ENCODE peak calls at places on chromosomes 13 and 19, in four cellular contexts. One of them, this sample, is unnamed.

GRCh38 chr19:29662604-29663404 is 2.5 kb upstream of the PLEKHF1 start:
- DNase-seq in spleen: peak
- DNase-seq in coronary artery: peak
- DNase-seq in brain microvascular endothelial cell: peak
- DNase-seq in this sample: no peak

GRCh38 chr19:492091-492531 is 4.2 kb upstream of the MADCAM1 start:
- DNase-seq in brain microvascular endothelial cell: no peak
- DNase-seq in coronary artery: no peak
- DNase-seq in spleen: peak
- DNase-seq in this sample: no peak

GRCh38 chr13:30905932-30906383 is at the start of gene MEDAG:
- DNase-seq in spleen: no peak
- DNase-seq in coronary artery: peak
- DNase-seq in brain microvascular endothelial cell: peak
- DNase-seq in this sample: no peak

GRCh38 chr13:53028063-53028462 is 550 bp upstream of the OLFM4 start:
- DNase-seq in coronary artery: no peak
- DNase-seq in spleen: no peak
- DNase-seq in brain microvascular endothelial cell: no peak
- DNase-seq in this sample: no peak

GRCh38 chr13:109816112-109816978 is 30.0 kb upstream of the IRS2 start:
- DNase-seq in coronary artery: no peak
- DNase-seq in spleen: no peak
- DNase-seq in brain microvascular endothelial cell: no peak
- DNase-seq in this sample: no peak

GRCh38 chr19:46646402-46646801 is 10.4 kb upstream of the GNG8 start:
- DNase-seq in spleen: no peak
- DNase-seq in coronary artery: no peak
- DNase-seq in brain microvascular endothelial cell: no peak
- DNase-seq in this sample: no peak

GRCh38 chr13:43994999-43995859 is 115.5 kb downstream of the LACC1 start:
- DNase-seq in coronary artery: no peak
- DNase-seq in spleen: no peak
- DNase-seq in brain microvascular endothelial cell: no peak
- DNase-seq in this sample: no peak

GRCh38 chr19:52188822-52189744 is 769 bp upstream of the PPP2R1A start:
- DNase-seq in coronary artery: no peak
- DNase-seq in brain microvascular endothelial cell: peak
- DNase-seq in spleen: peak
- DNase-seq in this sample: peak

GRCh38 chr19:49009828-49010227 is 7.1 kb downstream of the LHB start:
- DNase-seq in coronary artery: no peak
- DNase-seq in brain microvascular endothelial cell: no peak
- DNase-seq in spleen: no peak
- DNase-seq in this sample: no peak

GRCh38 chr19:21569497-21569870 is 64.1 kb downstream of the ZNF429 start:
- DNase-seq in coronary artery: no peak
- DNase-seq in brain microvascular endothelial cell: no peak
- DNase-seq in spleen: no peak
- DNase-seq in this sample: no peak

GRCh38 chr13:93180376-93180966 is 46.1 kb upstream of the GPC6 start:
- DNase-seq in brain microvascular endothelial cell: no peak
- DNase-seq in coronary artery: no peak
- DNase-seq in spleen: no peak
- DNase-seq in this sample: no peak

GRCh38 chr19:961866-962620 is 22.1 kb upstream of the WDR18 start:
- DNase-seq in brain microvascular endothelial cell: no peak
- DNase-seq in spleen: no peak
- DNase-seq in coronary artery: no peak
- DNase-seq in this sample: no peak

GRCh38 chr19:46426506-46427162 is 2.1 kb downstream of the PNMA8C start:
- DNase-seq in spleen: peak
- DNase-seq in brain microvascular endothelial cell: peak
- DNase-seq in coronary artery: no peak
- DNase-seq in this sample: no peak

GRCh38 chr13:112531263-112531794 is 56.6 kb downstream of the TUBGCP3 start:
- DNase-seq in brain microvascular endothelial cell: no peak
- DNase-seq in spleen: no peak
- DNase-seq in coronary artery: no peak
- DNase-seq in this sample: no peak

GRCh38 chr13:98535501-98536357 is 41.2 kb downstream of the STK24 start:
- DNase-seq in brain microvascular endothelial cell: no peak
- DNase-seq in spleen: no peak
- DNase-seq in coronary artery: no peak
- DNase-seq in this sample: no peak

GRCh38 chr19:36916991-36917390 is 859 bp downstream of the ZNF568 start:
- DNase-seq in coronary artery: no peak
- DNase-seq in spleen: no peak
- DNase-seq in brain microvascular endothelial cell: peak
- DNase-seq in this sample: no peak

GRCh38 chr19:28406237-28406596 is 806.7 kb downstream of the UQCRFS1 start:
- DNase-seq in coronary artery: no peak
- DNase-seq in spleen: no peak
- DNase-seq in brain microvascular endothelial cell: no peak
- DNase-seq in this sample: no peak

GRCh38 chr19:50768289-50768688 is 2.0 kb upstream of the GPR32 start:
- DNase-seq in coronary artery: no peak
- DNase-seq in brain microvascular endothelial cell: no peak
- DNase-seq in spleen: no peak
- DNase-seq in this sample: no peak
- TF ChIP-seq CTCF in coronary artery: no peak
- TF ChIP-seq CTCF in brain microvascular endothelial cell: no peak
- TF ChIP-seq CTCF in spleen: no peak
- TF ChIP-seq CTCF in this sample: no peak

GRCh38 chr13:74066937-74067336 is 67.3 kb downstream of the KLF12 start:
- DNase-seq in brain microvascular endothelial cell: no peak
- DNase-seq in spleen: no peak
- DNase-seq in coronary artery: no peak
- DNase-seq in this sample: no peak

GRCh38 chr13:74061939-74062595 is 72.1 kb downstream of the KLF12 start:
- DNase-seq in brain microvascular endothelial cell: peak
- DNase-seq in spleen: no peak
- DNase-seq in coronary artery: no peak
- DNase-seq in this sample: no peak

GRCh38 chr13:74063533-74064100 is 70.6 kb downstream of the KLF12 start:
- DNase-seq in spleen: no peak
- DNase-seq in brain microvascular endothelial cell: no peak
- DNase-seq in coronary artery: no peak
- DNase-seq in this sample: no peak

GRCh38 chr13:74064805-74065204 is 69.4 kb downstream of the KLF12 start:
- DNase-seq in spleen: no peak
- DNase-seq in brain microvascular endothelial cell: no peak
- DNase-seq in coronary artery: no peak
- DNase-seq in this sample: no peak

GRCh38 chr13:74062933-74063332 is 71.3 kb downstream of the KLF12 start:
- DNase-seq in brain microvascular endothelial cell: peak
- DNase-seq in coronary artery: peak
- DNase-seq in spleen: peak
- DNase-seq in this sample: no peak
- H3K27ac ChIP-seq in brain microvascular endothelial cell: peak
- H3K27ac ChIP-seq in coronary artery: peak
- H3K27ac ChIP-seq in spleen: peak
- H3K27ac ChIP-seq in this sample: peak

GRCh38 chr13:51849145-51850101 is 4.4 kb upstream of the TMEM272 start:
- DNase-seq in coronary artery: no peak
- DNase-seq in spleen: no peak
- DNase-seq in brain microvascular endothelial cell: peak
- DNase-seq in this sample: no peak
- TF ChIP-seq CTCF in coronary artery: no peak
- TF ChIP-seq CTCF in spleen: peak
- TF ChIP-seq CTCF in brain microvascular endothelial cell: peak
- TF ChIP-seq CTCF in this sample: peak

DNA sequence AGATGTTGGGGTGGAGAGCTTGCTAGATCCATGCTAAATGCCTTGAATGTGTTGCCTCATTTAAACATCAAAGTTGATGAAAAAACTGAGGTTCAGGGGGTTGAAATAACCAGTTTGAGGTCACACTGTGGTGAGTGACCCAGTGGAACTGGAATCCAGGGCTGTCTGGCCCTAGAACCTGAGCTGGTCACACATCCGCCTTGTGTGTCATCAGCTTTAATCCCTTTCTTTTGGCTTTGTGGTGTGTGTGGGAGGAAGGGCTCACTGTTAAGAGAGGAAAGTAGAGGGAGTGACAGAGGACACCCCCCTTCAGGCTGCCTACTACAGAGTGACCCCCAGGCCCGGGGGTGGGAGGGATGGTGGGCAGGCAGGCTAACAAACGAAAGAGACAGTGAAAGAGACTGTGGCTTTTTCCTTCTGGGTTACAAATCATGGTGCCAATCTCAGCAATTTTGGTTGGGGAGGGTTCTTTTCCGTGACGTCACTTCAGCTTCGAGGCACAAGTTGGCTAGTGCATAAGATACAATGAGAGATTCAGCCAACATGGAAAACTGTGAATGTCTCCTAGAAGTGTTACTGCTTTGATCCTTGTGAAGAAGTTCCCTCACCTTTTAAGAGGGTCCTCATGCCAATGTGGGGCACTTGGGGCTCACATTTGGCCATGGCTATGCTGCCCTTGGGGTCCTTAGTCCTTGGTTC is 164.9 kb downstream of the DLEU7 start:
- DNase-seq in brain microvascular endothelial cell: peak
- DNase-seq in spleen: no peak
- DNase-seq in coronary artery: no peak
- DNase-seq in this sample: no peak
- H3K27ac ChIP-seq in brain microvascular endothelial cell: peak
- H3K27ac ChIP-seq in spleen: no peak
- H3K27ac ChIP-seq in coronary artery: no peak
- H3K27ac ChIP-seq in this sample: no peak